ENCODE peak calls at places on chromosomes 11 and 22, in four cellular contexts. One of them, this sample, is unnamed.

GRCh38 chr22:27296091-27296675 is 505.4 kb downstream of the MN1 start:
- DNase-seq in brain microvascular endothelial cell: no peak
- DNase-seq in RWPE1: no peak
- DNase-seq in H4: no peak
- DNase-seq in this sample: no peak

GRCh38 chr22:36757608-36758220 is 18.2 kb downstream of the IFT27 start:
- DNase-seq in brain microvascular endothelial cell: peak
- DNase-seq in H4: peak
- DNase-seq in RWPE1: no peak
- DNase-seq in this sample: peak

GRCh38 chr11:118634435-118635236 is 27.2 kb downstream of the PHLDB1 start:
- DNase-seq in brain microvascular endothelial cell: no peak
- DNase-seq in RWPE1: peak
- DNase-seq in H4: no peak
- DNase-seq in this sample: peak

GRCh38 chr11:76830639-76831312 is 29.9 kb upstream of the ACER3 start:
- DNase-seq in brain microvascular endothelial cell: peak
- DNase-seq in RWPE1: peak
- DNase-seq in H4: no peak
- DNase-seq in this sample: peak

GRCh38 chr11:20555783-20556182 is 43.6 kb upstream of the SLC6A5 start:
- DNase-seq in RWPE1: no peak
- DNase-seq in brain microvascular endothelial cell: no peak
- DNase-seq in H4: no peak
- DNase-seq in this sample: no peak

GRCh38 chr11:44638032-44638431 is 72.6 kb downstream of the CD82 start:
- DNase-seq in RWPE1: no peak
- DNase-seq in brain microvascular endothelial cell: no peak
- DNase-seq in H4: no peak
- DNase-seq in this sample: no peak

GRCh38 chr11:86486261-86487030 is 111.8 kb downstream of the CCDC81 start:
- DNase-seq in H4: no peak
- DNase-seq in RWPE1: no peak
- DNase-seq in brain microvascular endothelial cell: no peak
- DNase-seq in this sample: no peak

GRCh38 chr11:102603091-102603490 is 22.0 kb downstream of the MMP20 start:
- DNase-seq in brain microvascular endothelial cell: peak
- DNase-seq in RWPE1: no peak
- DNase-seq in H4: peak
- DNase-seq in this sample: peak

GRCh38 chr22:32005453-32005852 is 37.6 kb upstream of the SLC5A1 start:
- DNase-seq in brain microvascular endothelial cell: peak
- DNase-seq in H4: peak
- DNase-seq in RWPE1: peak
- DNase-seq in this sample: peak

GRCh38 chr11:126733685-126734084 is 266.9 kb downstream of the KIRREL3 start:
- DNase-seq in RWPE1: no peak
- DNase-seq in H4: no peak
- DNase-seq in brain microvascular endothelial cell: no peak
- DNase-seq in this sample: no peak

GRCh38 chr22:41902932-41903421 is 11.9 kb downstream of the SHISA8 start:
- DNase-seq in brain microvascular endothelial cell: no peak
- DNase-seq in H4: no peak
- DNase-seq in RWPE1: no peak
- DNase-seq in this sample: no peak

GRCh38 chr11:97739892-97740782 is 1280.6 kb upstream of the CNTN5 start:
- DNase-seq in H4: peak
- DNase-seq in brain microvascular endothelial cell: no peak
- DNase-seq in RWPE1: no peak
- DNase-seq in this sample: peak

GRCh38 chr11:3129181-3129590 is 35.9 kb downstream of the OSBPL5 start:
- DNase-seq in H4: no peak
- DNase-seq in RWPE1: no peak
- DNase-seq in brain microvascular endothelial cell: no peak
- DNase-seq in this sample: no peak

GRCh38 chr11:1533342-1533725 is 38.7 kb downstream of the DUSP8 start:
- DNase-seq in RWPE1: no peak
- DNase-seq in H4: no peak
- DNase-seq in brain microvascular endothelial cell: no peak
- DNase-seq in this sample: no peak

GRCh38 chr22:38135133-38135706 is 24.7 kb upstream of the BAIAP2L2 start:
- DNase-seq in brain microvascular endothelial cell: peak
- DNase-seq in RWPE1: peak
- DNase-seq in H4: peak
- DNase-seq in this sample: peak

GRCh38 chr11:117394221-117394925 is 66.7 kb downstream of the CEP164 start:
- DNase-seq in RWPE1: no peak
- DNase-seq in H4: no peak
- DNase-seq in brain microvascular endothelial cell: no peak
- DNase-seq in this sample: no peak

GRCh38 chr11:35500744-35501143 is 24.7 kb downstream of the PAMR1 start:
- DNase-seq in H4: no peak
- DNase-seq in RWPE1: no peak
- DNase-seq in brain microvascular endothelial cell: no peak
- DNase-seq in this sample: no peak

GRCh38 chr22:26364066-26365015 is 64.7 kb upstream of the ASPHD2 start:
- DNase-seq in H4: peak
- DNase-seq in RWPE1: peak
- DNase-seq in brain microvascular endothelial cell: peak
- DNase-seq in this sample: peak

GRCh38 chr11:95453616-95454118 is 222.7 kb upstream of the SESN3 start:
- DNase-seq in H4: peak
- DNase-seq in RWPE1: peak
- DNase-seq in brain microvascular endothelial cell: no peak
- DNase-seq in this sample: peak

GRCh38 chr11:5857590-5857989 is at the start of gene OR52E8:
- DNase-seq in H4: no peak
- DNase-seq in RWPE1: no peak
- DNase-seq in brain microvascular endothelial cell: no peak
- DNase-seq in this sample: no peak

This sample was measured in cardiac fibroblast.